ENCODE peak calls at places on chromosomes 16 and 17, in nine cellular contexts. S is sciatic nerve; O is NCI-H524; L is amygdala; M is right lobe of liver; R is CD4-positive, alpha-beta T cell; V is hypothalamus; J is thyroid gland; K is activated T-cell treated with anti-CD3 and anti-CD28 coated beads, Interleukin-2, amount 50 U/mL, for 24 hours. I is an unnamed sample.

GRCh38 chr17:74730491-74731346 is 6.3 kb upstream of the RAB37 start:
- DNase-seq in S (no peak), O (no peak), L (no peak), M (no peak), R (peak), V (no peak), J (no peak), K (peak), I (no peak)

GRCh38 chr17:56629450-56630187 is 36.1 kb downstream of the NOG start:
- DNase-seq in S (no peak), O (peak), L (no peak), M (no peak), R (no peak), V (no peak), J (no peak), K (no peak), I (no peak)

GRCh38 chr17:61562287-61562686 is 28.7 kb downstream of the NACA2 start:
- DNase-seq in S (no peak), O (no peak), L (no peak), M (no peak), R (no peak), V (no peak), J (no peak), K (no peak), I (no peak)

GRCh38 chr16:1932050-1933028 is 10.7 kb downstream of the MSRB1 start:
- DNase-seq in S (no peak), O (peak), L (no peak), M (peak), R (no peak), V (no peak), J (peak), K (no peak), I (no peak)

GRCh38 chr16:67198238-67198734 is 645 bp upstream of the ELMO3 start:
- DNase-seq in S (no peak), O (peak), L (no peak), M (no peak), R (no peak), V (no peak), J (peak), K (no peak), I (no peak)

GRCh38 chr17:76997981-76998531 is 129.9 kb downstream of the MGAT5B start:
- DNase-seq in S (no peak), O (no peak), L (no peak), M (no peak), R (peak), V (no peak), J (no peak), K (peak), I (peak)

GRCh38 chr17:75088902-75089417 is 1.2 kb downstream of the SLC16A5 start:
- DNase-seq in S (no peak), O (no peak), L (no peak), M (no peak), R (no peak), V (no peak), J (peak), K (peak), I (peak)

GRCh38 chr17:41383690-41384089 is 1.6 kb upstream of the KRT34 start:
- DNase-seq in S (no peak), O (no peak), L (no peak), M (no peak), R (no peak), V (no peak), J (no peak), K (no peak), I (no peak)

GRCh38 chr17:43816336-43817320 is 16.3 kb downstream of the MPP3 start:
- DNase-seq in S (no peak), O (peak), L (no peak), M (no peak), R (no peak), V (no peak), J (no peak), K (no peak), I (no peak)

GRCh38 chr17:14019186-14019956 is 49.9 kb upstream of the COX10 start:
- DNase-seq in S (no peak), O (no peak), L (no peak), M (no peak), R (no peak), V (no peak), J (no peak), K (no peak), I (no peak)

GRCh38 chr17:67474081-67474661 is 97.1 kb downstream of the PITPNC1 start:
- DNase-seq in S (no peak), O (no peak), L (no peak), M (no peak), R (no peak), V (no peak), J (no peak), K (no peak), I (no peak)

GRCh38 chr16:85348921-85349334 is 236.7 kb upstream of the CIBAR2 start:
- DNase-seq in S (no peak), O (peak), L (no peak), M (no peak), R (no peak), V (no peak), J (no peak), K (no peak), I (no peak)

GRCh38 chr16:82681592-82681991 is 54.8 kb downstream of the CDH13 start:
- DNase-seq in S (no peak), O (no peak), L (no peak), M (no peak), R (no peak), V (no peak), J (no peak), K (no peak), I (no peak)

GRCh38 chr16:4787627-4788482 is at the start of gene SEPTIN12:
- DNase-seq in S (no peak), O (peak), L (no peak), M (no peak), R (no peak), V (no peak), J (no peak), K (no peak), I (no peak)

GRCh38 chr17:63601439-63602371 is 1.0 kb downstream of the TACO1 start:
- DNase-seq in S (no peak), O (peak), L (no peak), M (peak), R (no peak), V (no peak), J (no peak), K (no peak), I (no peak)

GRCh38 chr17:81651692-81652091 is 4.7 kb downstream of the PDE6G start:
- DNase-seq in S (no peak), O (no peak), L (no peak), M (no peak), R (no peak), V (no peak), J (peak), K (no peak), I (no peak)

GRCh38 chr17:32533296-32533695 is 46.5 kb downstream of the CDK5R1 start:
- DNase-seq in S (no peak), O (no peak), L (no peak), M (no peak), R (no peak), V (no peak), J (no peak), K (no peak), I (no peak)

GRCh38 chr17:5418858-5419355 is 555 bp downstream of the NUP88 start:
- DNase-seq in S (no peak), O (peak), L (no peak), M (no peak), R (peak), V (peak), J (peak), K (no peak), I (no peak)

GRCh38 chr16:59698341-59698979 is 964.3 kb upstream of the GOT2 start:
- DNase-seq in S (no peak), O (peak), L (no peak), M (no peak), R (no peak), V (no peak), J (no peak), K (no peak), I (no peak)

GRCh38 chr16:85955566-85955965 is 56.6 kb downstream of the IRF8 start:
- DNase-seq in S (no peak), O (no peak), L (no peak), M (no peak), R (no peak), V (no peak), J (no peak), K (peak), I (no peak)

GRCh38 chr17:78406396-78406795 is 27.9 kb downstream of the PGS1 start:
- DNase-seq in S (no peak), O (no peak), L (no peak), M (no peak), R (no peak), V (no peak), J (no peak), K (no peak), I (no peak)

GRCh38 chr17:77783991-77784820 is 174.3 kb upstream of the TNRC6C start:
- DNase-seq in S (no peak), O (no peak), L (no peak), M (no peak), R (peak), V (no peak), J (no peak), K (peak), I (no peak)

GRCh38 chr16:89822188-89823086 is 5.8 kb upstream of the SPIRE2 start:
- DNase-seq in S (no peak), O (peak), L (no peak), M (no peak), R (no peak), V (no peak), J (peak), K (no peak), I (no peak)

GRCh38 chr17:56909742-56910508 is 3.9 kb downstream of the TRIM25 start:
- DNase-seq in S (no peak), O (no peak), L (no peak), M (peak), R (no peak), V (no peak), J (no peak), K (no peak), I (no peak)

GRCh38 chr17:6392609-6393367 is 42.1 kb downstream of the AIPL1 start:
- DNase-seq in S (no peak), O (no peak), L (no peak), M (no peak), R (no peak), V (no peak), J (no peak), K (no peak), I (no peak)

GRCh38 chr17:4101799-4102405 is 40.9 kb downstream of the ZZEF1 start:
- DNase-seq in S (no peak), O (no peak), L (no peak), M (no peak), R (no peak), V (no peak), J (no peak), K (no peak), I (no peak)

GRCh38 chr17:47682138-47682537 is 11.8 kb upstream of the TBKBP1 start:
- DNase-seq in S (no peak), O (no peak), L (no peak), M (no peak), R (no peak), V (no peak), J (no peak), K (no peak), I (no peak)

I was measured in breast epithelium.